ENCODE peak calls at places on chromosome 5, in four cellular contexts. One of them, this sample, is unnamed.
A peak's percentile ranks its signal among the peaks of the same experiment; 100 is the strongest.

GRCh38 chr5:67038817-67039603 is 157.6 kb downstream of the CD180 start:
- DNase-seq in esophagus squamous epithelium: no peak
- DNase-seq in uterus: no peak
- DNase-seq in Peyer's patch: no peak
- DNase-seq in this sample: no peak

GRCh38 chr5:135239461-135240282 is 159.4 kb downstream of the MACROH2A1 start:
- DNase-seq in Peyer's patch: no peak
- DNase-seq in esophagus squamous epithelium: no peak
- DNase-seq in uterus: peak; percentile 15
- DNase-seq in this sample: no peak

GRCh38 chr5:57097526-57097925 is 76.3 kb upstream of the GPBP1 start:
- DNase-seq in Peyer's patch: no peak
- DNase-seq in esophagus squamous epithelium: no peak
- DNase-seq in uterus: no peak
- DNase-seq in this sample: no peak

GRCh38 chr5:65832603-65833228 is 93.7 kb upstream of the ERBIN start:
- DNase-seq in esophagus squamous epithelium: no peak
- DNase-seq in uterus: no peak
- DNase-seq in Peyer's patch: no peak
- DNase-seq in this sample: no peak

GRCh38 chr5:105409695-105410094 is 1847.1 kb upstream of the NUDT12 start:
- DNase-seq in esophagus squamous epithelium: no peak
- DNase-seq in Peyer's patch: no peak
- DNase-seq in uterus: no peak
- DNase-seq in this sample: no peak

GRCh38 chr5:55497712-55498111 is 37.1 kb downstream of the PLPP1 start:
- DNase-seq in esophagus squamous epithelium: no peak
- DNase-seq in Peyer's patch: no peak
- DNase-seq in uterus: no peak
- DNase-seq in this sample: no peak

GRCh38 chr5:55416306-55416705 is 108.5 kb downstream of the MTREX start:
- DNase-seq in esophagus squamous epithelium: no peak
- DNase-seq in uterus: no peak
- DNase-seq in Peyer's patch: no peak
- DNase-seq in this sample: no peak

GRCh38 chr5:167934561-167934971 is 356.9 kb upstream of the WWC1 start:
- DNase-seq in Peyer's patch: no peak
- DNase-seq in esophagus squamous epithelium: no peak
- DNase-seq in uterus: no peak
- DNase-seq in this sample: no peak

GRCh38 chr5:94254214-94254613 is 364.2 kb downstream of the KIAA0825 start:
- DNase-seq in esophagus squamous epithelium: no peak
- DNase-seq in Peyer's patch: no peak
- DNase-seq in uterus: no peak
- DNase-seq in this sample: no peak

GRCh38 chr5:175219256-175219835 is 224.6 kb downstream of the DRD1 start:
- DNase-seq in uterus: no peak
- DNase-seq in Peyer's patch: no peak
- DNase-seq in esophagus squamous epithelium: no peak
- DNase-seq in this sample: no peak

DNA sequence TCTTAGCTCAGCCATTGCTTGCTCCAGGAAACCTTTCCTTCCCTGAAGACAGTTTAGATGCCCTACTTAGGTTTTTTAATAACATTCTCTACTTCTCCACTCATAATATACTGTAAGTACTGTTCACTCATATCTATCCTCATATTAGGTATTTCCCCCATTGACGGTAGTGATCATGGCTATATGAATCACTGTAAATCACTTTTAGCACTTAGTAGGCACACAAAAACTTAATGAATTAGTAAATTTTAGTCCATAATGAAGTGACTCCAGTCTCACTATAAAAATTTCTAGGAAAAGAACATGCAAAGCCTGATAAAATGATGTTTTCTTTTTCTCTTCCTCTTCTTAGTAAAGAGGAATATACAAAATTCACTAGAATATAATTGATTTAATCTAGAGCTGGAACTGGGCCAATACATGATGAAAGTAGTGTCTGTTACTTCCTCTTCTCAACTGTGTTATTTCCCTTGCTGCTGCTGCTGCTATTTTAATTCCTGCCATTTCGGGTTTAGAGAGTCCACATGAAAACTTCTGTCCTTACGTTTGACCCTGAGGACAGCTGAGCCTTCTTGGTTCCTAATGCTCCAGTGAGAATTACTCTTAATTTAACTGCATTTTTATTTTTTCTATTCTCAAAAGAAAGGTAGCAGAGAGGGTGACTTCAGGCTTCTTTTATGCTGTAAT is 73.5 kb downstream of the LNPEP start:
- DNase-seq in esophagus squamous epithelium: no peak
- DNase-seq in uterus: no peak
- DNase-seq in Peyer's patch: no peak
- DNase-seq in this sample: no peak
- H3K4me3 ChIP-seq in esophagus squamous epithelium: no peak overlapping the region
- H3K4me3 ChIP-seq in uterus: no peak overlapping the region
- H3K4me3 ChIP-seq in Peyer's patch: no peak overlapping the region
- H3K4me3 ChIP-seq in this sample: no peak overlapping the region

GRCh38 chr5:149435015-149435376 is 55.9 kb upstream of the IL17B start:
- DNase-seq in Peyer's patch: no peak
- DNase-seq in uterus: no peak
- DNase-seq in esophagus squamous epithelium: no peak
- DNase-seq in this sample: no peak
- TF ChIP-seq POLR2A in Peyer's patch: no peak
- TF ChIP-seq POLR2A in uterus: no peak
- TF ChIP-seq POLR2A in esophagus squamous epithelium: no peak
- TF ChIP-seq POLR2A in this sample: no peak

DNA sequence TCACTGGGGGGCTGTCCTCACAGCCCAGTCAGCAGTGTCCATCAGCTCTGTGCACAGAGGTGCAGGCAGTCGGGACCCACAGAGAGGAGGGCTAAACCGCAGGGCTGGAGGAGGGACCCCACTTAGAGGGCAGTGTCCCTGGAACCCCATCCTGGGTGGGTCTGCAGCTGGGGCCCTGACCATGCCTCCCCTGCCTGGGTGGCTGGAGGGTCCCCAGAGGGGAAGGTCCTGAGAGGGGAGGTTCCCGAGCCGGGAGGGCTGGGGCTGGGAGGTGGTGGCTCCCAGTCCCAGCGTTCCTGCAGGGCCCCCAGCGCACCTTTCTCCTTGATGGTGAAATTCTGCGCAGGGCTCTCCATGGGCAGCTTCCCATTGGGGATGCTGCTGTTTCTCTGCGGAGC is 32.7 kb downstream of the EXOC3 start:
- DNase-seq in uterus: no peak
- DNase-seq in Peyer's patch: no peak
- DNase-seq in esophagus squamous epithelium: no peak
- DNase-seq in this sample: no peak
- H3K4me3 ChIP-seq in uterus: no peak overlapping the region
- H3K4me3 ChIP-seq in Peyer's patch: no peak overlapping the region
- H3K4me3 ChIP-seq in esophagus squamous epithelium: peak overlapping the region; percentile 98
- H3K4me3 ChIP-seq in this sample: no peak overlapping the region

GRCh38 chr5:173972844-173973613 is 15.9 kb upstream of the C5orf47 start:
- DNase-seq in Peyer's patch: peak; percentile 76
- DNase-seq in uterus: peak; percentile 86
- DNase-seq in esophagus squamous epithelium: peak; percentile 18
- DNase-seq in this sample: peak; percentile 96
- TF ChIP-seq POLR2A in Peyer's patch: no peak
- TF ChIP-seq POLR2A in uterus: no peak
- TF ChIP-seq POLR2A in esophagus squamous epithelium: no peak
- TF ChIP-seq POLR2A in this sample: no peak

GRCh38 chr5:58455066-58455465 is 4.8 kb downstream of the PLK2 start:
- DNase-seq in Peyer's patch: no peak
- DNase-seq in uterus: no peak
- DNase-seq in esophagus squamous epithelium: no peak
- DNase-seq in this sample: no peak
- H3K4me3 ChIP-seq in Peyer's patch: no peak overlapping the region
- H3K4me3 ChIP-seq in uterus: no peak overlapping the region
- H3K4me3 ChIP-seq in esophagus squamous epithelium: peak overlapping the region; percentile 87
- H3K4me3 ChIP-seq in this sample: no peak overlapping the region

GRCh38 chr5:181035991-181036815 is 3.9 kb upstream of the BTNL9 start:
- DNase-seq in esophagus squamous epithelium: no peak
- DNase-seq in uterus: peak; percentile 26
- DNase-seq in Peyer's patch: no peak
- DNase-seq in this sample: peak; percentile 71

GRCh38 chr5:181039961-181040915 is at the start of gene BTNL9:
- DNase-seq in Peyer's patch: no peak
- DNase-seq in uterus: no peak
- DNase-seq in esophagus squamous epithelium: no peak
- DNase-seq in this sample: no peak

GRCh38 chr5:181039471-181039870 is 595 bp upstream of the BTNL9 start:
- DNase-seq in uterus: no peak
- DNase-seq in esophagus squamous epithelium: no peak
- DNase-seq in Peyer's patch: no peak
- DNase-seq in this sample: no peak

GRCh38 chr5:181036816-181037364 is 3.2 kb upstream of the BTNL9 start:
- DNase-seq in uterus: no peak
- DNase-seq in Peyer's patch: no peak
- DNase-seq in esophagus squamous epithelium: no peak
- DNase-seq in this sample: no peak

DNA sequence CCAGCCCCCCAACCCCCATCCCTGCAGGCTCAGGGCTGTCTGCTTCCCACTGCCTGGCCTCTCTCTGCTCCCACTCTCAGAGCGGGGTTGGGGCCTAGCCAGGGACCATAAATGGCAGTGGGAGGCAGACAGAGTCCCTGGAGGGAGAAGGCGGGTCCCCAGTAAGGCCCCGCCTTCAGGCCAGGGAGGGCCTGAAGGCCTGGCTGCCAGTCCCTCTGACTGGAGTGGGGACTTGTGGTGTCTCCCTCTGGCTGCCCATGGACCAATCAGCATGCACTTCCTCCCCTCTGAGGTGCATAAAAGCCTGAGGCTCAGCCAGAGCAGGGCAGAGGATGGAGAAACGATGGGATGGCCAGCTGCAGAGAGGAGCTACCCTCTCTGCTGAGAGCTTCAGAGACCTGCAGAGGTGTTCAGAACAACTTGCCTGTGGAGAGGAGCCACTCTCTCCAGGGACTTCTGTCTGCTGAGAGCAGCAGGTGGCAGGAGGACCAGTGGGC is 2.7 kb upstream of the BTNL9 start:
- DNase-seq in uterus: no peak
- DNase-seq in esophagus squamous epithelium: no peak
- DNase-seq in Peyer's patch: no peak
- DNase-seq in this sample: peak; percentile 53
- TF ChIP-seq POLR2A in uterus: no peak
- TF ChIP-seq POLR2A in esophagus squamous epithelium: no peak
- TF ChIP-seq POLR2A in Peyer's patch: no peak
- TF ChIP-seq POLR2A in this sample: no peak

DNA sequence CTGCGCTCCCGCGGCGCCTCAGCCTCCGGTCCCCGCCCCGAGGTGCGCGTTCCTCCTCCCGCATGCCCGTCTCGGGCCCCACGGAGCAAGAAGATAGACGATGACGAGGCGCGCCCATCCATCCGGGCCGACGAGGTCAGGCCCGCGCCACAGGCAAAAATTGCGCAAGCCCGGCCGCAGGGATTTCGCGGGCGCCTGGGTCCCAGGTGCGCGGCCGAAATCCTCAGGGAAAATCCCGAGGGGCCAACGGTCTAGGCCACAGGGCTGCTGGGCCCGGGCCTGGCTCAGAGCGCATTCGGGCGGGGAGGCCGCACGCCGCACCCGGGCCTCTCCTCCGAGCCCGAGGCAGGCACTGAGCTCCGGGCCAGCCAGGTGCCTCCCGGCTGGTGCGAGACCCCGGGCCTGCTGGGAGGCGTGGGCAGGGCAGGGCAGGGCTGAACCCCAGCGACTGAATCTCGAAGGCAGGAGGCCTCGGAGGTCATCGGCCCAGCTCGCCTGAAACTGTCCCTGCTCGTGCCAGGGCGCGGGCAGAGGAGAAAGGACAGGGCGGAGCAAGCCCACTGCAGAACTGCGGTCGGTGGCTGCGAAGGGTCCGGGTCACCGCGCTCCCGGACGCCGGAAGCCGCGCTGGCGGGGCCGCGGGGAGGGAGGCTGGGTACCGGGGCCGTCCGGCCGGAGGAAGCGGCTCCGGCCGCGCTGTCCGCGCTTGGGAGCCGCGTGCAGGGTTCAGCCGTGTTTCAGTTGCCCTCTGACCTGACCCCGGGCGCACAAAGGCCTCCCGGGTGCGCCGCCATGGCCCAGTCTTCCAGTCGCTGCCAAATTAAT is 66.8 kb downstream of the FOXD1 start:
- DNase-seq in esophagus squamous epithelium: no peak
- DNase-seq in uterus: no peak
- DNase-seq in Peyer's patch: no peak
- DNase-seq in this sample: no peak
- H3K4me3 ChIP-seq in esophagus squamous epithelium: peak overlapping the region; percentile 33
- H3K4me3 ChIP-seq in uterus: no peak overlapping the region
- H3K4me3 ChIP-seq in Peyer's patch: peak overlapping the region; percentile 32
- H3K4me3 ChIP-seq in this sample: no peak overlapping the region

GRCh38 chr5:132477784-132478497 is 12.6 kb downstream of the IRF1 start:
- DNase-seq in Peyer's patch: no peak
- DNase-seq in uterus: no peak
- DNase-seq in esophagus squamous epithelium: no peak
- DNase-seq in this sample: no peak
- TF ChIP-seq POLR2A in Peyer's patch: peak; percentile 23
- TF ChIP-seq POLR2A in uterus: no peak
- TF ChIP-seq POLR2A in esophagus squamous epithelium: no peak
- TF ChIP-seq POLR2A in this sample: no peak

GRCh38 chr5:7872517-7873149 is 3.7 kb downstream of the MTRR start:
- DNase-seq in Peyer's patch: no peak
- DNase-seq in esophagus squamous epithelium: no peak
- DNase-seq in uterus: no peak
- DNase-seq in this sample: no peak
- H3K4me3 ChIP-seq in Peyer's patch: no peak overlapping the region
- H3K4me3 ChIP-seq in esophagus squamous epithelium: no peak overlapping the region
- H3K4me3 ChIP-seq in uterus: no peak overlapping the region
- H3K4me3 ChIP-seq in this sample: no peak overlapping the region

DNA sequence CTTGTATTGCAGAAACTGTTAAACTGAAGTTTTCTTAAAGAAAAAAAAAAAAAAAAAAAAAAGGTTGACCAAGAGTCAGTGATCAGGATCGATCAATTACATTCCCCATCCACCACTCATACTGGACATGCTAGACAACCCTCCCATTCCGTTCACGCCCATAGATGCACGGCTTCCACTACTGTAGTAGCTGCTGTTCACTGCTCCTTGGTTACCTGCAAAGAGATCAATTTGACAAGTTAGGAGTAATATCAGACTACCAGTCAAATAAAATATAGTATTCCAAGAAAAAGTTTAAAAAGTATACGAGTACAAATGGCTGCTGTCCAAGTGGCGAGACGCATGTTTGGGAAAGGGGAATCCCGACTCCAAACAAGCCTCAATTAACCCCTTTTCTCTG is 8.7 kb downstream of the HNRNPH1 start:
- DNase-seq in esophagus squamous epithelium: no peak
- DNase-seq in uterus: no peak
- DNase-seq in Peyer's patch: no peak
- DNase-seq in this sample: no peak
- TF ChIP-seq POLR2A in esophagus squamous epithelium: no peak
- TF ChIP-seq POLR2A in uterus: no peak
- TF ChIP-seq POLR2A in Peyer's patch: no peak
- TF ChIP-seq POLR2A in this sample: no peak